ENCODE peak calls at places on chromosomes 11 and 22, in eight cellular contexts. One of them, this sample, is unnamed.

GRCh38 chr11:20739004-20739612 is 69.7 kb downstream of the NELL1 start:
- DNase-seq in RWPE2: no peak
- DNase-seq in hepatocyte: no peak
- DNase-seq in colonic mucosa: no peak
- DNase-seq in aorta: no peak
- DNase-seq in IMR-90: no peak
- DNase-seq in neuronal stem cell: no peak
- DNase-seq in SJSA1: no peak
- DNase-seq in this sample: no peak

GRCh38 chr11:9528141-9528511 is 45.3 kb upstream of the WEE1 start:
- DNase-seq in RWPE2: no peak
- DNase-seq in hepatocyte: no peak
- DNase-seq in colonic mucosa: no peak
- DNase-seq in aorta: no peak
- DNase-seq in IMR-90: no peak
- DNase-seq in neuronal stem cell: no peak
- DNase-seq in SJSA1: no peak
- DNase-seq in this sample: no peak

GRCh38 chr22:22748297-22748743 is 103.9 kb downstream of the GGTLC2 start:
- DNase-seq in RWPE2: no peak
- DNase-seq in hepatocyte: peak; percentile 65
- DNase-seq in colonic mucosa: peak; percentile 50
- DNase-seq in aorta: no peak
- DNase-seq in IMR-90: peak; percentile 52
- DNase-seq in neuronal stem cell: peak; percentile 9
- DNase-seq in SJSA1: peak; percentile 15
- DNase-seq in this sample: peak; percentile 24

GRCh38 chr11:66115638-66116410 is 45.8 kb downstream of the PACS1 start:
- DNase-seq in RWPE2: no peak
- DNase-seq in hepatocyte: no peak
- DNase-seq in colonic mucosa: no peak
- DNase-seq in aorta: no peak
- DNase-seq in IMR-90: peak; percentile 20
- DNase-seq in neuronal stem cell: no peak
- DNase-seq in SJSA1: no peak
- DNase-seq in this sample: no peak

GRCh38 chr11:117815262-117815803 is 9.2 kb downstream of the FXYD2 start:
- DNase-seq in RWPE2: no peak
- DNase-seq in hepatocyte: no peak
- DNase-seq in colonic mucosa: no peak
- DNase-seq in aorta: no peak
- DNase-seq in IMR-90: no peak
- DNase-seq in neuronal stem cell: no peak
- DNase-seq in SJSA1: no peak
- DNase-seq in this sample: no peak

GRCh38 chr22:31980628-31981027 is 36.3 kb downstream of the YWHAH start:
- DNase-seq in RWPE2: no peak
- DNase-seq in hepatocyte: no peak
- DNase-seq in colonic mucosa: no peak
- DNase-seq in aorta: no peak
- DNase-seq in IMR-90: no peak
- DNase-seq in neuronal stem cell: no peak
- DNase-seq in SJSA1: no peak
- DNase-seq in this sample: no peak

GRCh38 chr11:57214494-57214893 is 22.6 kb downstream of the APLNR start:
- DNase-seq in RWPE2: no peak
- DNase-seq in hepatocyte: peak; percentile 26
- DNase-seq in colonic mucosa: no peak
- DNase-seq in aorta: no peak
- DNase-seq in IMR-90: peak; percentile 86
- DNase-seq in neuronal stem cell: no peak
- DNase-seq in SJSA1: peak; percentile 74
- DNase-seq in this sample: no peak

GRCh38 chr11:117316197-117316961 is at the start of gene BACE1:
- DNase-seq in RWPE2: peak; percentile 88
- DNase-seq in hepatocyte: peak; percentile 90
- DNase-seq in colonic mucosa: peak; percentile 78
- DNase-seq in aorta: peak; percentile 94
- DNase-seq in IMR-90: peak; percentile 80
- DNase-seq in neuronal stem cell: peak; percentile 83
- DNase-seq in SJSA1: peak; percentile 65
- DNase-seq in this sample: peak; percentile 83

GRCh38 chr11:68264244-68264643 is 7.5 kb downstream of the C11orf24 start:
- DNase-seq in RWPE2: no peak
- DNase-seq in hepatocyte: no peak
- DNase-seq in colonic mucosa: no peak
- DNase-seq in aorta: no peak
- DNase-seq in IMR-90: no peak
- DNase-seq in neuronal stem cell: no peak
- DNase-seq in SJSA1: no peak
- DNase-seq in this sample: no peak

GRCh38 chr11:85464283-85464682 is 162.9 kb downstream of the DLG2 start:
- DNase-seq in RWPE2: no peak
- DNase-seq in hepatocyte: no peak
- DNase-seq in colonic mucosa: no peak
- DNase-seq in aorta: no peak
- DNase-seq in IMR-90: no peak
- DNase-seq in neuronal stem cell: no peak
- DNase-seq in SJSA1: no peak
- DNase-seq in this sample: no peak

GRCh38 chr11:44324787-44325525 is 15.0 kb upstream of the ALX4 start:
- DNase-seq in RWPE2: no peak
- DNase-seq in hepatocyte: peak; percentile 62
- DNase-seq in colonic mucosa: no peak
- DNase-seq in aorta: no peak
- DNase-seq in IMR-90: no peak
- DNase-seq in neuronal stem cell: no peak
- DNase-seq in SJSA1: no peak
- DNase-seq in this sample: no peak

GRCh38 chr11:67436459-67437081 is 912 bp downstream of the PTPRCAP start:
- DNase-seq in RWPE2: no peak
- DNase-seq in hepatocyte: no peak
- DNase-seq in colonic mucosa: no peak
- DNase-seq in aorta: no peak
- DNase-seq in IMR-90: no peak
- DNase-seq in neuronal stem cell: no peak
- DNase-seq in SJSA1: no peak
- DNase-seq in this sample: no peak

GRCh38 chr11:12831471-12832202 is 157.4 kb downstream of the TEAD1 start:
- DNase-seq in RWPE2: no peak
- DNase-seq in hepatocyte: no peak
- DNase-seq in colonic mucosa: no peak
- DNase-seq in aorta: no peak
- DNase-seq in IMR-90: peak; percentile 28
- DNase-seq in neuronal stem cell: no peak
- DNase-seq in SJSA1: no peak
- DNase-seq in this sample: no peak

GRCh38 chr22:49957826-49958461 is 2.6 kb upstream of the PIM3 start:
- DNase-seq in RWPE2: no peak
- DNase-seq in hepatocyte: no peak
- DNase-seq in colonic mucosa: no peak
- DNase-seq in aorta: peak; percentile 66
- DNase-seq in IMR-90: no peak
- DNase-seq in neuronal stem cell: no peak
- DNase-seq in SJSA1: no peak
- DNase-seq in this sample: peak; percentile 42

GRCh38 chr22:46061431-46062231 is 84.7 kb upstream of the WNT7B start:
- DNase-seq in RWPE2: no peak
- DNase-seq in hepatocyte: no peak
- DNase-seq in colonic mucosa: no peak
- DNase-seq in aorta: no peak
- DNase-seq in IMR-90: no peak
- DNase-seq in neuronal stem cell: peak; percentile 91
- DNase-seq in SJSA1: no peak
- DNase-seq in this sample: peak; percentile 50

GRCh38 chr11:68659158-68659921 is 25.0 kb upstream of the GAL start:
- DNase-seq in RWPE2: no peak
- DNase-seq in hepatocyte: peak; percentile 85
- DNase-seq in colonic mucosa: no peak
- DNase-seq in aorta: no peak
- DNase-seq in IMR-90: peak; percentile 97
- DNase-seq in neuronal stem cell: no peak
- DNase-seq in SJSA1: peak; percentile 91
- DNase-seq in this sample: peak; percentile 74

DNA sequence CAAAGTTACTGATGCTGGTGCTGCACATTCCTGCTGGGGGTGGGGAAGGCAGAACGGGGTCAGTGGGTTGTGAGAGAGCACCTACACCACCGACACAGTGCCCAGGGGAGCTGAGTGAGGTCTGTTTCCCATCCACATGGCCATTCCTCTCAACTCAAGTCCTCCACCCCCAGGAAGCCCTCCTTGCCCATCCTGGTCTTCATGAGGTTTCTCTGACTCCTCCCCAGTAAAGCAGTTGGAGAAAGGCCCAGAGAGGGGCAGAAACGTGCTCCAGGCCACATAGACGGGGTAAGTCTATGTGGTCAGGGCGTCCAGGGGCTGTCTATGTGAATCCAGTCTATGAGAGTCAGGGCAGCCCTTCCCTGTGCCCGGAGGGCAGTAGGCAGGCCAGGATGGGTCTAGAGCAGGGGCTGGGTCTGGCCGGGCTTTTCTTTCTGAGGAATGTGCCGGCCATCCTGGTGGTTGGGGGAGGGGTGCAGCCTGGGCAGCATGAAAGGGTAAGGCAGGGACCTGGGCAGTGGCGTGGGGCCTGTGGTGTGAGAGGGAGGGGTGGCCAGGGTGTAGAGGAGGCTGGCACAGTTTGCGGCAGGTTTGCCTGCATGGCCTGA is 11.8 kb downstream of the GUCD1 start:
- DNase-seq in RWPE2: no peak
- DNase-seq in hepatocyte: no peak
- DNase-seq in colonic mucosa: no peak
- DNase-seq in aorta: no peak
- DNase-seq in IMR-90: no peak
- DNase-seq in neuronal stem cell: no peak
- DNase-seq in SJSA1: no peak
- DNase-seq in this sample: no peak
- H3K27ac ChIP-seq in RWPE2: no peak overlapping the region
- H3K27ac ChIP-seq in hepatocyte: no peak overlapping the region
- H3K27ac ChIP-seq in colonic mucosa: no peak overlapping the region
- H3K27ac ChIP-seq in aorta: no peak overlapping the region
- H3K27ac ChIP-seq in IMR-90: no peak overlapping the region
- H3K27ac ChIP-seq in neuronal stem cell: no peak overlapping the region
- H3K27ac ChIP-seq in SJSA1: no peak overlapping the region
- H3K27ac ChIP-seq in this sample: peak overlapping the region; percentile 83

DNA sequence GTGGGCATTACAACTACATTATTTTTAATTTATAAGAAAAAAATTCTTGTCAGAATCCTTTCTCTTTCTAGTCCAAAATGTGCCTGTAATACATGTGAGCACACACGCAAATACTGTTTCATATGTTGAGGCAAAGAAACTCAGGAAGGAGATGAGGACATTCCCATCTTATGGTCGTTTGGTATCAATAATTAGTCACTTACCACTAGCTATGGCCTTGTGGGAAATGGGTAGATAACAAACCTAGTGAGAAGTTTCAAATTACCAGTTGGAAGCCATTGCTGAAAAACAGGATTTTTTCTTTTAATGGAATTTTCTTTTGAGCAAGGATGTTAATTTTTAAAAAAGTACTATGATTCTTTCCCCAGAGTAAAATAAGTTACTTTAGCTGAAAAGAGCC is 25.7 kb downstream of the AMOTL1 start:
- DNase-seq in RWPE2: no peak
- DNase-seq in hepatocyte: no peak
- DNase-seq in colonic mucosa: no peak
- DNase-seq in aorta: no peak
- DNase-seq in IMR-90: peak; percentile 81
- DNase-seq in neuronal stem cell: no peak
- DNase-seq in SJSA1: no peak
- DNase-seq in this sample: no peak
- H3K4me3 ChIP-seq in RWPE2: no peak overlapping the region
- H3K4me3 ChIP-seq in hepatocyte: no peak overlapping the region
- H3K4me3 ChIP-seq in colonic mucosa: no peak overlapping the region
- H3K4me3 ChIP-seq in aorta: no peak overlapping the region
- H3K4me3 ChIP-seq in IMR-90: no peak overlapping the region
- H3K4me3 ChIP-seq in neuronal stem cell: no peak overlapping the region
- H3K4me3 ChIP-seq in SJSA1: no peak overlapping the region
- H3K4me3 ChIP-seq in this sample: no peak overlapping the region

GRCh38 chr22:20001082-20001638 is 15.5 kb downstream of the ARVCF start:
- DNase-seq in RWPE2: no peak
- DNase-seq in hepatocyte: no peak
- DNase-seq in colonic mucosa: no peak
- DNase-seq in aorta: peak; percentile 66
- DNase-seq in IMR-90: peak; percentile 43
- DNase-seq in neuronal stem cell: no peak
- DNase-seq in SJSA1: no peak
- DNase-seq in this sample: peak; percentile 6

GRCh38 chr22:19997561-19998231 is 18.9 kb downstream of the ARVCF start:
- DNase-seq in RWPE2: no peak
- DNase-seq in hepatocyte: no peak
- DNase-seq in colonic mucosa: no peak
- DNase-seq in aorta: peak; percentile 42
- DNase-seq in IMR-90: no peak
- DNase-seq in neuronal stem cell: no peak
- DNase-seq in SJSA1: no peak
- DNase-seq in this sample: peak; percentile 44

GRCh38 chr22:19998232-19998951 is 18.2 kb downstream of the ARVCF start:
- DNase-seq in RWPE2: no peak
- DNase-seq in hepatocyte: no peak
- DNase-seq in colonic mucosa: no peak
- DNase-seq in aorta: peak; percentile 69
- DNase-seq in IMR-90: no peak
- DNase-seq in neuronal stem cell: no peak
- DNase-seq in SJSA1: no peak
- DNase-seq in this sample: peak; percentile 9

GRCh38 chr22:20000246-20001081 is 16.2 kb downstream of the ARVCF start:
- DNase-seq in RWPE2: no peak
- DNase-seq in hepatocyte: no peak
- DNase-seq in colonic mucosa: no peak
- DNase-seq in aorta: peak; percentile 75
- DNase-seq in IMR-90: no peak
- DNase-seq in neuronal stem cell: no peak
- DNase-seq in SJSA1: no peak
- DNase-seq in this sample: peak; percentile 30

GRCh38 chr22:19998991-19999820 is 17.4 kb downstream of the ARVCF start:
- DNase-seq in RWPE2: no peak
- DNase-seq in hepatocyte: no peak
- DNase-seq in colonic mucosa: no peak
- DNase-seq in aorta: peak; percentile 70
- DNase-seq in IMR-90: no peak
- DNase-seq in neuronal stem cell: no peak
- DNase-seq in SJSA1: no peak
- DNase-seq in this sample: peak; percentile 46
- H3K4me1 ChIP-seq in RWPE2: no peaks in the 10 kb centered on the region
- H3K4me1 ChIP-seq in hepatocyte: peaks cover 12% of the 10 kb centered on the region
- H3K4me1 ChIP-seq in colonic mucosa: no peaks in the 10 kb centered on the region
- H3K4me1 ChIP-seq in aorta: no peaks in the 10 kb centered on the region
- H3K4me1 ChIP-seq in IMR-90: peaks cover 17% of the 10 kb centered on the region
- H3K4me1 ChIP-seq in neuronal stem cell: peaks cover 38% of the 10 kb centered on the region
- H3K4me1 ChIP-seq in SJSA1: no peaks in the 10 kb centered on the region
- H3K4me1 ChIP-seq in this sample: peaks cover 17% of the 10 kb centered on the region

DNA sequence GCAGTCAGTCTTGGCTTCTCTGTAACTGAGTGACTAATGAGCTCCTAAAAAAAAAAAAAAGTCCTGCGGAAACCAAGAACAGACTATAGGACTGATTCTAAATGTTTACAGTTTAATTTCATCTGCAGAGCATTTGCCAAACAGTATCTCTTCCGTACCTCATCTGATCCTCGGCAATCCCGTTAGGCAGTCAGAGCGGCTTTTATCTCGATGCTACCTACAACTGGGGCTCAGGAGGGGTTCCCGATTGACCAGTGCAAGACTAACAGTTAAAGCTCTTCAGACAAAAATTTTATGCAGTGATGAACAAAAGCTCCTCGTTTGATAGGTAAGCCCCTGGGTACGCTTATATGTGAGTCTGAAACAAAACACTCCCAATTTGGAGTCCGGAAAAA is 628 bp downstream of the KIF18A start:
- DNase-seq in RWPE2: no peak
- DNase-seq in hepatocyte: no peak
- DNase-seq in colonic mucosa: no peak
- DNase-seq in aorta: no peak
- DNase-seq in IMR-90: peak; percentile 37
- DNase-seq in neuronal stem cell: no peak
- DNase-seq in SJSA1: no peak
- DNase-seq in this sample: no peak
- H3K27ac ChIP-seq in RWPE2: peak overlapping the region; percentile 80
- H3K27ac ChIP-seq in hepatocyte: peak overlapping the region; percentile 73
- H3K27ac ChIP-seq in colonic mucosa: peak overlapping the region; percentile 60
- H3K27ac ChIP-seq in aorta: no peak overlapping the region
- H3K27ac ChIP-seq in IMR-90: peak overlapping the region; percentile 54
- H3K27ac ChIP-seq in neuronal stem cell: peak overlapping the region; percentile 66
- H3K27ac ChIP-seq in SJSA1: peak overlapping the region; percentile 97
- H3K27ac ChIP-seq in this sample: peak overlapping the region; percentile 84

This sample was measured in psoas muscle.